ENCODE peak calls at places on chromosomes 4 and X, in ten cellular contexts. F is cardiac muscle cell; D is thoracic aorta; T is breast epithelium; W is PC-3; N is transverse colon; X is psoas muscle; G is GM12878; P is neural progenitor cell; A is CD8-positive, alpha-beta T cell. S is an unnamed sample. For H3K27me3, the result is how much of the 10 kb centered on the place peaks cover.

GRCh38 chr4:80197601-80198444 is 520 bp downstream of the PRDM8 start:
- DNase-seq in F (peak), D (no peak), T (no peak), W (no peak), N (no peak), X (no peak), G (no peak), P (peak), A (no peak), S (no peak)

GRCh38 chrX:19225906-19226305 is 103.6 kb upstream of the ADGRG2 start:
- DNase-seq in F (peak), D (no peak), T (no peak), W (peak), N (no peak), X (no peak), G (no peak), P (peak), A (no peak), S (no peak)

GRCh38 chr4:53693408-53693807 is 102.1 kb upstream of the LNX1 start:
- DNase-seq in F (no peak), D (no peak), T (no peak), W (no peak), N (no peak), X (no peak), G (no peak), P (no peak), A (no peak), S (no peak)

GRCh38 chr4:38644201-38644600 is 19.8 kb upstream of the KLF3 start:
- DNase-seq in F (no peak), D (no peak), T (no peak), W (no peak), N (no peak), X (no peak), G (no peak), P (no peak), A (no peak), S (no peak)

GRCh38 chrX:82087699-82088098 is 885.8 kb downstream of the SH3BGRL start:
- DNase-seq in F (no peak), D (no peak), T (peak), W (no peak), N (no peak), X (no peak), G (no peak), P (no peak), A (no peak), S (peak)

GRCh38 chr4:126582737-126583136 is 1050.0 kb upstream of the INTU start:
- DNase-seq in F (no peak), D (no peak), T (no peak), W (peak), N (no peak), X (no peak), G (no peak), P (peak), A (no peak), S (peak)

GRCh38 chrX:119694601-119695534 is 1.9 kb upstream of the SEPTIN6 start:
- DNase-seq in F (no peak), D (no peak), T (no peak), W (no peak), N (no peak), X (no peak), G (no peak), P (peak), A (no peak), S (no peak)

GRCh38 chr4:140622333-140622958 is 53.7 kb upstream of the UCP1 start:
- DNase-seq in F (no peak), D (no peak), T (no peak), W (no peak), N (no peak), X (no peak), G (no peak), P (no peak), A (no peak), S (no peak)

GRCh38 chr4:83074086-83074704 is 39.2 kb downstream of the COPS4 start:
- DNase-seq in F (peak), D (no peak), T (no peak), W (peak), N (peak), X (no peak), G (peak), P (peak), A (peak), S (no peak)

GRCh38 chr4:187090401-187090800 is 366.7 kb upstream of the FAT1 start:
- DNase-seq in F (no peak), D (no peak), T (no peak), W (no peak), N (no peak), X (no peak), G (no peak), P (no peak), A (no peak), S (no peak)

GRCh38 chr4:181957088-181957487 is 286.1 kb upstream of the TENM3 start:
- DNase-seq in F (no peak), D (no peak), T (peak), W (no peak), N (no peak), X (no peak), G (no peak), P (no peak), A (no peak), S (peak)

GRCh38 chr4:145058256-145058655 is 39.7 kb downstream of the ANAPC10 start:
- DNase-seq in F (no peak), D (no peak), T (no peak), W (no peak), N (no peak), X (no peak), G (no peak), P (no peak), A (no peak), S (no peak)

DNA sequence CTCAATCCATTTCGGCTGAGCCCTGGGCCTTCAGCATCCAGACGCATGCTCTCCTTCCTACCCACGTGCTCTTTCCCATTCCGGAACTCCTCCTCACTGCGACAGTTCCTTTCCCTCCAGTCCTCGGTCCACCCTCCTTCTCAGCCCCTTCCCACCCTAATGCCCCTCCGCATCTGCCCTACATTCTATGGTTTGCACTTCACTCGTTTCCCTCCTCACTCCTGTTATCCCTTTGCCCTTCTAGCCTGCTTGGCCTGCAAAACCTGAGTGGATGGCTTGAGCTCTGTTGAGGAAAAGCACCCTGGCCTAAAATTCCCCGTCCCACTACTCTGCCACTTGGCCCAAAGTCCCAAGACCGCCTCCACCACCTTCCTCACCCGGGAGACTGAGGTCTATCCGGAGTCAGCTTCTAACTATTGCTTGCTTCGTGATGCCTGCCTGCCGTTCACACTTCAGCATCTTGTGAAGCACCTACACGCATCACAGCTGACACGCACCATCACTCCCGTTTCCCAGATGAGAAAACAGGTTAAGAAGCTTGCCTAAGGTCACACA is 38.6 kb downstream of the MAP7D3 start:
- DNase-seq in F (no peak), D (no peak), T (no peak), W (no peak), N (no peak), X (no peak), G (no peak), P (no peak), A (no peak), S (no peak)
- H3K27me3 ChIP-seq in F (under half), D (under half), T (under half), W (under half), N (under half), X (under half), G (under half), P (under half), A (under half), S (under half)

GRCh38 chrX:129958814-129959492 is 23.5 kb upstream of the BCORL1 start:
- DNase-seq in F (no peak), D (no peak), T (no peak), W (no peak), N (no peak), X (no peak), G (no peak), P (no peak), A (no peak), S (no peak)

GRCh38 chrX:129965166-129965565 is 17.3 kb upstream of the BCORL1 start:
- DNase-seq in F (no peak), D (no peak), T (no peak), W (no peak), N (no peak), X (no peak), G (no peak), P (no peak), A (no peak), S (no peak)

GRCh38 chrX:129963729-129964128 is 18.7 kb upstream of the BCORL1 start:
- DNase-seq in F (no peak), D (no peak), T (no peak), W (no peak), N (no peak), X (no peak), G (no peak), P (no peak), A (no peak), S (no peak)

GRCh38 chrX:129959493-129959832 is 23.0 kb upstream of the BCORL1 start:
- DNase-seq in F (peak), D (no peak), T (no peak), W (no peak), N (peak), X (no peak), G (no peak), P (peak), A (no peak), S (no peak)

GRCh38 chrX:129961180-129962083 is 21.0 kb upstream of the BCORL1 start:
- DNase-seq in F (peak), D (no peak), T (peak), W (peak), N (peak), X (peak), G (peak), P (peak), A (peak), S (peak)
- H3K27me3 ChIP-seq in F (under half), D (under half), T (under half), W (under half), N (under half), X (under half), G (under half), P (half or more), A (under half), S (under half)

GRCh38 chr4:175997291-175997690 is 68.3 kb upstream of the WDR17 start:
- DNase-seq in F (no peak), D (no peak), T (no peak), W (no peak), N (no peak), X (no peak), G (no peak), P (no peak), A (no peak), S (no peak)
- H3K27me3 ChIP-seq in F (under half), D (under half), T (under half), W (under half), N (under half), X (under half), G (under half), P (under half), A (under half), S (under half)

DNA sequence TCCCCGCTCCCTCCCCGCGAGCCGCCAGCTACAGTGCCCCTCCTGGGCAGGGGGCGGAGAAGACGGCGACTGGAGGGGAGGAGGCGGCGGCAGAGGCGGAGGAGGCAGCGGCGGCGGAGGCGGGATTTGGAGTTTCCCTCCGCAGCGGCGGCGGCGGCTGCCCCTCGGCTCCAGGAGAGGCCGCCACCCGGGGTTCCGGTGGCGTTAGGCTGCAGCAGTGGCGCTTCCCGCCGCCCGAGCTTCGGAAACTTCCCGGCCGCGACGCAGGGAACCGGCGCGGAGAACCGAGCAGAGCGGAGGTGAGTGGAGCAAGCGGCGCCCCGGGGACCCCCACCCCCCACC is 4.7 kb upstream of the DUSP9 start:
- DNase-seq in F (peak), D (no peak), T (no peak), W (no peak), N (no peak), X (no peak), G (no peak), P (peak), A (no peak), S (peak)
- H3K27me3 ChIP-seq in F (under half), D (under half), T (under half), W (under half), N (half or more), X (under half), G (under half), P (half or more), A (under half), S (under half)